ENCODE peak calls at places on chromosomes 11 and 22, in four cellular contexts. Q is SK-N-SH, X is HCT116, P is OCI-LY7. B is an unnamed sample.

GRCh38 chr11:109978895-109979294 is 114.3 kb upstream of the ZC3H12C start:
- DNase-seq in P (no peak), Q (no peak), X (no peak), B (no peak)

GRCh38 chr11:57310630-57311086 is 14.1 kb downstream of the TNKS1BP1 start:
- DNase-seq in Q (no peak), X (no peak), P (no peak), B (peak; percentile 70)

GRCh38 chr11:129972596-129972995 is 30.0 kb downstream of the PRDM10 start:
- DNase-seq in P (peak; percentile 43), Q (no peak), X (no peak), B (no peak)

GRCh38 chr11:90930252-90930651 is 707.4 kb upstream of the CHORDC1 start:
- DNase-seq in P (no peak), X (no peak), Q (no peak), B (no peak)

GRCh38 chr11:15700456-15700855 is 585.7 kb downstream of the INSC start:
- DNase-seq in P (no peak), X (no peak), Q (no peak), B (no peak)

GRCh38 chr11:47905358-47906059 is 57.4 kb upstream of the NUP160 start:
- DNase-seq in X (no peak), Q (no peak), P (peak; percentile 39), B (no peak)

GRCh38 chr22:42154731-42155543 is 24.3 kb upstream of the CYP2D6 start:
- DNase-seq in X (no peak), Q (no peak), P (no peak), B (no peak)

GRCh38 chr11:75495749-75496641 is 29.7 kb downstream of the GDPD5 start:
- DNase-seq in Q (peak; percentile 47), X (no peak), P (no peak), B (no peak)

GRCh38 chr11:61639816-61640443 is 40.3 kb upstream of the DAGLA start:
- DNase-seq in X (no peak), Q (no peak), P (no peak), B (no peak)

GRCh38 chr22:46297151-46297819 is 615 bp downstream of the GTSE1 start:
- DNase-seq in X (no peak), P (peak; percentile 52), Q (no peak), B (peak; percentile 47)

GRCh38 chr11:26231252-26231661 is 100.7 kb upstream of the ANO3 start:
- DNase-seq in P (no peak), Q (no peak), X (no peak), B (no peak)

GRCh38 chr11:43927925-43928707 is 14.3 kb upstream of the C11orf96 start:
- DNase-seq in Q (no peak), P (no peak), X (no peak), B (no peak)

GRCh38 chr11:6488342-6488741 is 7.0 kb downstream of the TIMM10B start:
- DNase-seq in Q (no peak), X (no peak), P (no peak), B (no peak)

GRCh38 chr11:86632499-86633269 is 39.7 kb downstream of the ME3 start:
- DNase-seq in Q (peak; percentile 8), X (peak; percentile 68), P (no peak), B (peak; percentile 67)

GRCh38 chr11:126115253-126115540 is 52.5 kb upstream of the CDON start:
- DNase-seq in X (no peak), P (no peak), Q (peak; percentile 84), B (peak; percentile 68)

GRCh38 chr11:21514298-21514697 is 678.6 kb upstream of the ANO5 start:
- DNase-seq in Q (peak; percentile 15), X (no peak), P (peak; percentile 1), B (peak; percentile 30)

GRCh38 chr22:49448546-49448945 is 379.1 kb downstream of the BRD1 start:
- DNase-seq in X (no peak), P (no peak), Q (no peak), B (no peak)

GRCh38 chr11:324131-324530 is 3.5 kb upstream of the IFITM3 start:
- DNase-seq in P (no peak), Q (peak; percentile 10), X (no peak), B (no peak)

GRCh38 chr11:82038151-82038550 is 695.5 kb downstream of the FAM181B start:
- DNase-seq in X (no peak), P (peak; percentile 1), Q (no peak), B (no peak)

GRCh38 chr11:130456276-130456675 is 7.8 kb downstream of the ADAMTS15 start:
- DNase-seq in X (no peak), Q (no peak), P (no peak), B (no peak)

GRCh38 chr11:97965849-97966646 is 1054.7 kb upstream of the CNTN5 start:
- DNase-seq in X (no peak), Q (no peak), P (no peak), B (no peak)

GRCh38 chr11:66547662-66548009 is 933 bp downstream of the ACTN3 start:
- DNase-seq in Q (no peak), P (no peak), X (no peak), B (no peak)

GRCh38 chr11:13118194-13118593 is 109.1 kb downstream of the RASSF10 start:
- DNase-seq in Q (no peak), X (peak; percentile 78), P (no peak), B (no peak)

GRCh38 chr11:27315816-27316215 is 47.2 kb downstream of the CCDC34 start:
- DNase-seq in X (no peak), P (no peak), Q (no peak), B (no peak)

GRCh38 chr11:79236541-79236971 is 204.3 kb downstream of the TENM4 start:
- DNase-seq in P (no peak), X (no peak), Q (no peak), B (no peak)

GRCh38 chr11:33110083-33110482 is 51.2 kb downstream of the CSTF3 start:
- DNase-seq in P (no peak), X (no peak), Q (no peak), B (no peak)

GRCh38 chr11:118304227-118304808 is at the start of gene CD3E:
- DNase-seq in Q (no peak), P (peak; percentile 37), X (no peak), B (no peak)

GRCh38 chr22:34761111-34761510 is 304.8 kb upstream of the ISX start:
- DNase-seq in P (no peak), X (no peak), Q (no peak), B (no peak)

GRCh38 chr11:36018967-36019596 is 75.2 kb downstream of the LDLRAD3 start:
- DNase-seq in X (no peak), Q (peak; percentile 77), P (no peak), B (no peak)

GRCh38 chr11:74017631-74018030 is 8.7 kb upstream of the UCP3 start:
- DNase-seq in Q (no peak), X (no peak), P (no peak), B (no peak)

GRCh38 chr11:74020537-74020936 is 11.7 kb upstream of the UCP3 start:
- DNase-seq in X (no peak), Q (no peak), P (peak; percentile 49), B (no peak)

GRCh38 chr11:74019104-74019738 is 10.3 kb upstream of the UCP3 start:
- DNase-seq in P (no peak), X (no peak), Q (no peak), B (peak; percentile 28)

GRCh38 chr11:74019860-74020259 is 11.0 kb upstream of the UCP3 start:
- DNase-seq in Q (no peak), P (no peak), X (no peak), B (no peak)

DNA sequence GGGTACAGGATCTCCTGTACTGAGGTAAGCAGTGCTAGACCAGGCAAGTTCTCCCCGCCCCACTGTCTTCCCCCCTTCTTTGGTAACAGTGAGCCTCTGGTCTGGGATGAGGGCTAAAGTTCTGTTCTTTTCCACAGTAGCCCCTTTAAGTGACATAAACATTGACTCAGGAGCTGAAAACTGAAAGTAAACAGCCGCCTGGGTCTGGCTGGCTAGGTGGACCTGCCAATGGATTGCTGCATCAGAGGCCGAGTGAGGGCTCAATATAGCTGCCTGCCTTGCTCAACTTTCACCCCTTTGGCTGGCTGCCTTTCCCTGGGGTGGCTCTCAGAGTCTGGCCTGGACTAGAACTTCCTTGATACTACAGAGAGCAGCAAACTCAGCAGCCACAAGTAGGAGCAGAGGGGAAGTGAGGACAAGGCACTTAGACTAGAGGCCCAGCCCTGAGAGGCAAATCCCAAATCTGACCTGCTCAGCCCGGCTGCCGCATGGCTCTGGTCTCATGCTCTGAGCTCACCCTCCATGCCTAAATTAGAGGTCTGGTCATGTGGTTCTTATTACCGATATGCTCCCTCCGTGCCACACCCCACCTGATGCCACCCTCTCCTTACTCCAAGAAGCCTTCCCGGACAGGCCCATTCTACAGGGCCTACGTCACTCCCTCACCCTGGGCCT is 9.6 kb upstream of the UCP3 start:
- DNase-seq in P (no peak), Q (no peak), X (no peak), B (peak; percentile 84)
- TF ChIP-seq EZH2phosphoT487 in P (no peak), Q (no peak), X (no peak), B (no peak)

GRCh38 chr22:20568502-20569058 is 61.2 kb downstream of the MED15 start:
- DNase-seq in X (no peak), Q (no peak), P (no peak), B (no peak)

GRCh38 chr22:20569059-20570058 is 61.9 kb downstream of the MED15 start:
- DNase-seq in P (no peak), Q (no peak), X (peak; percentile 78), B (peak; percentile 83)

GRCh38 chr22:20567371-20567847 is 60.0 kb downstream of the MED15 start:
- DNase-seq in Q (no peak), P (no peak), X (no peak), B (no peak)

GRCh38 chr22:20566420-20567260 is 59.2 kb downstream of the MED15 start:
- DNase-seq in Q (no peak), P (no peak), X (no peak), B (peak; percentile 46)

DNA sequence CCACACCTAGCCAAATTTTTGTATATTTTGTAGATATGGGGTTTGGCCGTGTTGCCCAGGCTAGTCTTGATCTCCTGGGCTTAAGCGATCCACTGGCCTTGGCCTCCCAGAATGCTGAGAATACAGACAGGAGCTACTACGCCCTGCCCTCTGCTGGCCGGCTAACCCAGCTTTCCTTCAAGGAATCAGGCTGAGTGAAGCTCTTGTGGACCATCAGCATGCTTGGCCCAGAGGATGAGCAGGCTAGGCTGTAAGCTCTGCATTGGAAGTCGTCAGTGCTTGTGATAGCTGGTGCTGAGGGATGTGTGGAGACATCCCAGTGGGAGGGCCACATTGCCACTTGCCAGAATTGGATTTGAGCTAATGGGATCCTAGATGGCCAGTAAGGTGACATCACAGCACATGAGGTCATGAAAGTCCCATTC is 60.6 kb downstream of the MED15 start:
- DNase-seq in Q (no peak), X (peak; percentile 23), P (no peak), B (peak; percentile 45)
- TF ChIP-seq CTCF in Q (peak; percentile 56), X (peak; percentile 63), P (peak; percentile 21), B (peak; percentile 29)

DNA sequence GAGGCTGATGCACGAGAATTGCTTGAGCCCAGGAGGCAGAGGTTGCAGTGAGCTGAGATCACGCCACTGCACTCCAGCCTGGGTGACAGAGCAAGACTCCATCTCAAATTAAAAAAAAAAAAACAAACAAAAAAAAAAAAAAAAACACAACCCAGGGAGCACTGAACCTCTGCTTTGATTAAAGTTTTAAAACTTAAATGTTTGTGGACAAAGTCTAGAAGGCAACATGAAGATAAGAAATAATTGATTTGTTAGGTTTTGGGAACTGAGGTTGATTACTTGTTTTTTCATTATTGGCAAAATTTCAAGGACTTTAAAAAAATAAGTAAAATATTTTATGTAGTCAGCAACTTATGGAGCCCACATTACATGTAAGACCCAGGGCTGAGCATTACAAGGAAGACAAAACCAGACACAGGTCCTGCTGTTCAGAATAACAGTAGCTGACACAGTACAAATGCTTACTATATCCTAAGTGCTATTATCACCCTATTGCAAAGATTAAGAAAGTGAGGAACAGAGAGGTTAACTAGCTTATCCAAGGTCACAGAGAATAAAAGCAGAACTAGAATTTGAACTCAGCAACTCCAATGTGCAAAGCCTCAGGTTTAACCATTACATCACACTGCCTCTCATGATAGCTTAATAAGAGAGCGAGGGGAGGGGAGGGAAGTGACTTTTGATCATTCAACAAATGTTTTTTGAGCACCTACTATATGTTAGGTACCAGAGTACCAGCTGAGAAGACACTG is 2.3 kb upstream of the CRY2 start:
- DNase-seq in P (no peak), X (no peak), Q (no peak), B (no peak)
- TF ChIP-seq EZH2phosphoT487 in P (no peak), X (no peak), Q (no peak), B (no peak)

GRCh38 chr22:25853902-25854301 is 111.9 kb downstream of the MYO18B start:
- DNase-seq in Q (peak; percentile 48), X (peak; percentile 6), P (peak; percentile 19), B (no peak)
- TF ChIP-seq CTCF in Q (no peak), X (peak; percentile 56), P (peak; percentile 75), B (peak; percentile 9)